ENCODE peak calls at places on chromosomes 5 and 9, in nine cellular contexts. X is effector memory CD4-positive, alpha-beta T cell; J is GM23248; A is naive thymus-derived CD4-positive, alpha-beta T cell; Z is stomach; B is CD4-positive, alpha-beta memory T cell; I is pancreas; E is PC-3; R is colonic mucosa. U is an unnamed sample.

GRCh38 chr9:5536684-5537083 is 26.4 kb downstream of the PDCD1LG2 start:
- DNase-seq in I (no peak), E (no peak), R (no peak), J (no peak), Z (no peak), A (no peak), X (no peak), B (no peak), U (no peak)

GRCh38 chr9:81305561-81306182 is 383.7 kb downstream of the TLE1 start:
- DNase-seq in I (no peak), R (no peak), X (no peak), J (no peak), B (no peak), Z (no peak), E (no peak), A (no peak), U (no peak)

GRCh38 chr9:77999231-77999631 is 32.4 kb downstream of the GNAQ start:
- DNase-seq in Z (no peak), B (no peak), X (no peak), A (no peak), R (no peak), I (no peak), E (no peak), J (peak; percentile 37), U (no peak)

GRCh38 chr5:38996123-38996522 is 78.1 kb downstream of the RICTOR start:
- DNase-seq in R (no peak), X (no peak), E (no peak), Z (no peak), I (no peak), J (no peak), A (no peak), B (no peak), U (no peak)

GRCh38 chr5:78547731-78548189 is 100.8 kb downstream of the LHFPL2 start:
- DNase-seq in E (no peak), X (no peak), A (no peak), B (no peak), J (peak; percentile 97), R (peak; percentile 56), I (peak; percentile 34), Z (no peak), U (no peak)

GRCh38 chr9:36317766-36318165 is 59.5 kb upstream of the GNE start:
- DNase-seq in E (peak; percentile 93), Z (peak; percentile 69), J (no peak), X (no peak), R (peak; percentile 97), B (no peak), A (no peak), I (peak; percentile 33), U (no peak)

GRCh38 chr5:122089614-122090013 is 11.6 kb upstream of the LOX start:
- DNase-seq in A (no peak), R (no peak), I (no peak), B (no peak), J (peak; percentile 93), X (no peak), Z (no peak), E (no peak), U (no peak)

GRCh38 chr5:140042551-140043507 is at the start of gene NRG2:
- DNase-seq in R (peak; percentile 51), I (peak; percentile 62), X (peak; percentile 30), Z (peak; percentile 52), B (peak; percentile 39), E (peak; percentile 53), A (peak; percentile 43), J (peak; percentile 71), U (peak; percentile 43)

GRCh38 chr5:135069016-135069770 is 35.2 kb upstream of the PITX1 start:
- DNase-seq in E (no peak), X (no peak), B (no peak), I (no peak), R (no peak), J (no peak), Z (no peak), A (no peak), U (no peak)

GRCh38 chr5:10637944-10638343 is 74.1 kb downstream of the ANKRD33B start:
- DNase-seq in I (no peak), J (no peak), R (no peak), X (no peak), E (no peak), Z (no peak), A (no peak), B (no peak), U (no peak)

GRCh38 chr5:73938280-73938937 is 312.4 kb downstream of the ARHGEF28 start:
- DNase-seq in J (peak; percentile 95), A (no peak), X (no peak), R (no peak), B (no peak), Z (no peak), E (peak; percentile 87), I (peak; percentile 18), U (no peak)

GRCh38 chr9:86287013-86287412 is 4.7 kb upstream of the ISCA1 start:
- DNase-seq in Z (no peak), E (peak; percentile 39), J (peak; percentile 63), I (no peak), R (no peak), X (no peak), A (no peak), B (no peak), U (peak; percentile 35)

GRCh38 chr5:172891716-172892421 is 57.8 kb downstream of the ERGIC1 start:
- DNase-seq in B (no peak), A (no peak), I (peak; percentile 79), Z (peak; percentile 84), R (no peak), J (no peak), E (no peak), X (no peak), U (no peak)

GRCh38 chr5:131286400-131286715 is 22.5 kb downstream of the CDC42SE2 start:
- DNase-seq in I (no peak), J (no peak), Z (no peak), E (no peak), X (no peak), R (no peak), A (no peak), B (no peak), U (no peak)

DNA sequence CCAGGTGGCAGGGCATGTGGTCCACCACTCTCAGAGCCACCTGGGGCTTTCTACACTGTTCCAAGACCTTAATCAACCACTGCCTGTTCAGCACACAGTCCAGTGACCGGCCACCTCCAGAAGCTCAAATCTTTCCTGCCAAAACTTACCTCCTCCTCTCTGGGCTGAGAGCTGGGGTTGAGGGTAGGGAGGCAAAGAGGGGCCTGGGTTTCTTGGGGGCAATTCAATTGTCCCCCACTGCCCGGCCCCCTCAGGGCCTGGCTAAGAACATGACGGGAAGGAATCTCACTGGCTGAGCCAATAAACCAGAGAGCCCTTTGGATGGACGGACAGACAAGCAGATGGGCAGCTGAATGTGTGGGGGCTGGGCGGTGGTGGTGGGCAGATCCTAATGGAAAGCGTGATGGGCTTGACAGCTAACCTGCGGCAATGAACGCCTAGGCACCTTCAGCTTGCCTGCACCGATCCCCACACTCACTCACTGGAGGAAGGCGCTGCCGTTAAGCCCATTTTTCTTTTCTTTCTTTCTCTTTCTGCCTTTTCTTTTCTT is 5.4 kb downstream of the NR5A1 start:
- DNase-seq in I (no peak), E (no peak), J (no peak), R (no peak), Z (no peak), X (no peak), A (no peak), B (no peak), U (no peak)
- H3K4me3 ChIP-seq in I (no peak overlapping the region), E (no peak overlapping the region), J (no peak overlapping the region), R (no peak overlapping the region), Z (no peak overlapping the region), X (no peak overlapping the region), A (no peak overlapping the region), B (no peak overlapping the region), U (no peak overlapping the region)

GRCh38 chr5:14256756-14257393 is 113.7 kb downstream of the TRIO start:
- DNase-seq in Z (no peak), J (peak; percentile 32), X (no peak), E (peak; percentile 74), B (no peak), R (no peak), I (no peak), A (no peak), U (no peak)
- H3K4me1 ChIP-seq in Z (peaks cover 5% of the 10 kb centered on the region), J (peaks cover 33% of the 10 kb centered on the region), X (no peaks in the 10 kb centered on the region), E (peaks cover 48% of the 10 kb centered on the region), B (no peaks in the 10 kb centered on the region), R (no peaks in the 10 kb centered on the region), I (peaks cover 5% of the 10 kb centered on the region), A (no peaks in the 10 kb centered on the region), U (no peaks in the 10 kb centered on the region)

DNA sequence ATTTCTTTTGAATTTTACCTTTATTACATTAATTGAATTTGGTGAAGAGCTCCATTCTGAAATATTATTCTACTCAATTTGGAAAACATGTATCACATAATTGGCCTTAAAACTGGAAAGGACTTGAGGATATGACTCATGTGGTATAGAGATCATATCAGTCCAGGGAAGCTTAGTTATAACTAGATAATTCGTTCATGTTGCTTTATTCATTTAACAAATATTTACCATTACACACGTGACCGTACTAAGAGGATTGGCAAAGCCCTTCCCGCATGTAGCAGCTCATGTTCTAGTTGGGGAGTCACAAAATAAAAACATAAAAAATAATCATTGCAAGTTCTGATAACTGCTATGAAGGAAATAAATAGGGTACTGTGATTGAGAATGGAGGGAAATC is 1816.5 kb downstream of the MAT2B start:
- DNase-seq in A (no peak), J (no peak), X (no peak), B (no peak), E (peak; percentile 53), Z (no peak), R (no peak), I (no peak), U (no peak)
- H3K9me3 ChIP-seq in A (no peaks in the 10 kb centered on the region), J (no peaks in the 10 kb centered on the region), X (no peaks in the 10 kb centered on the region), B (no peaks in the 10 kb centered on the region), E (no peaks in the 10 kb centered on the region), Z (no peaks in the 10 kb centered on the region), R (no peaks in the 10 kb centered on the region), I (no peaks in the 10 kb centered on the region), U (no peaks in the 10 kb centered on the region)

DNA sequence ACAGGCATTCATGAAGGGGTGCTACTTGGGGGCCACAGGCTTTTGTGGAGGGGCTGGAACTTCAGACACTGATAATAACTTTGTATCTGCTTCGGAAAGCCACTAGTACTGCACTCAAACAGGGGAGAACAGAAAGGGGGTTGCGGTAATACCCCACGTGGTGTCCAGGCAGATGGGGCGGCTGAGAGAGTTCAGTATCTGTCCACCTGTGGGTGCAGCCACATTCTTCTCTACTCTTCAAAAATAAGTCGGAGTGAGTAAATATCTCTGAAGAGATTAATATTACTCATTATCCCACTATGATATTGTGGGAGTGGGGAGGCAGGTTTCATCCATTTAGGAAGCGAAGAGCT is 102.1 kb upstream of the SSBP2 start:
- DNase-seq in J (no peak), B (peak; percentile 1), A (no peak), I (no peak), X (no peak), Z (no peak), E (no peak), R (no peak), U (no peak)
- H3K4me3 ChIP-seq in J (peak overlapping the region; percentile 75), B (peak overlapping the region; percentile 10), A (peak overlapping the region; percentile 55), I (no peak overlapping the region), X (no peak overlapping the region), Z (peak overlapping the region; percentile 52), E (no peak overlapping the region), R (no peak overlapping the region), U (peak overlapping the region; percentile 56)

U was measured in CD4-positive, CD25-positive, alpha-beta regulatory T cell.